ENCODE peak calls at places on chromosomes 13 and 19, in five cellular contexts. E, Z, B, Y and K are unnamed samples.

GRCh38 chr13:32409561-32410440 is 18.1 kb downstream of the N4BP2L1 start:
- DNase-seq in B (peak), Y (no peak), Z (no peak), E (no peak), K (no peak)

GRCh38 chr13:97223711-97224461 is 1.8 kb downstream of the MBNL2 start:
- DNase-seq in E (peak), Y (no peak), B (peak), Z (peak), K (no peak)

GRCh38 chr13:30744056-30744684 is 8.8 kb downstream of the ALOX5AP start:
- DNase-seq in B (no peak), Z (peak), Y (peak), E (no peak), K (no peak)

GRCh38 chr13:21767032-21767431 is 96.2 kb downstream of the FGF9 start:
- DNase-seq in Z (no peak), Y (no peak), B (no peak), E (no peak), K (no peak)

GRCh38 chr13:29081036-29081435 is 260.9 kb downstream of the MTUS2 start:
- DNase-seq in B (no peak), Y (peak), Z (no peak), E (no peak), K (no peak)

GRCh38 chr13:31213681-31214289 is 14.0 kb downstream of the B3GLCT start:
- DNase-seq in Y (no peak), Z (no peak), E (no peak), B (no peak), K (no peak)

GRCh38 chr19:52946322-52947310 is 16.1 kb downstream of the ZNF816 start:
- DNase-seq in B (peak), Y (no peak), E (peak), Z (no peak), K (peak)

GRCh38 chr13:30997697-30998547 is 65.5 kb downstream of the TEX26 start:
- DNase-seq in B (no peak), Y (no peak), E (no peak), Z (no peak), K (peak)

GRCh38 chr13:113322043-113322461 is 25.0 kb downstream of the LAMP1 start:
- DNase-seq in B (no peak), E (no peak), Z (no peak), Y (no peak), K (no peak)

GRCh38 chr13:51858433-51859247 is 3.1 kb upstream of the CCDC70 start:
- DNase-seq in Y (no peak), Z (peak), E (no peak), B (no peak), K (no peak)

GRCh38 chr13:114249062-114249461 is 14.4 kb downstream of the CDC16 start:
- DNase-seq in Y (no peak), E (no peak), Z (no peak), B (peak), K (no peak)

GRCh38 chr13:66076417-66076816 is 1153.7 kb downstream of the PCDH9 start:
- DNase-seq in E (no peak), B (no peak), Y (no peak), Z (no peak), K (no peak)

GRCh38 chr13:42485272-42485671 is 88.7 kb upstream of the TNFSF11 start:
- DNase-seq in Y (no peak), B (no peak), E (no peak), Z (no peak), K (no peak)

GRCh38 chr13:102309110-102309509 is 92.7 kb downstream of the FGF14 start:
- DNase-seq in B (no peak), Y (no peak), Z (no peak), E (no peak), K (no peak)

GRCh38 chr13:100694722-100695644 is 20.4 kb upstream of the TMTC4 start:
- DNase-seq in Y (no peak), B (peak), E (peak), Z (peak), K (peak)

GRCh38 chr19:2274937-2275535 is 6.9 kb downstream of the PEAK3 start:
- DNase-seq in Y (no peak), E (peak), B (peak), Z (peak), K (peak)

GRCh38 chr13:110326263-110326904 is 19.3 kb downstream of the COL4A2 start:
- DNase-seq in B (no peak), Y (no peak), Z (no peak), E (no peak), K (no peak)

GRCh38 chr19:29542776-29543175 is 17.0 kb downstream of the VSTM2B start:
- DNase-seq in B (no peak), Y (no peak), Z (no peak), E (no peak), K (no peak)

GRCh38 chr19:2491130-2491801 is 15.3 kb downstream of the GADD45B start:
- DNase-seq in E (no peak), Z (no peak), B (no peak), Y (no peak), K (no peak)

GRCh38 chr13:29908917-29909755 is 58.7 kb upstream of the UBL3 start:
- DNase-seq in Z (no peak), Y (no peak), E (no peak), B (no peak), K (no peak)

GRCh38 chr19:17832443-17833208 is 11.3 kb upstream of the INSL3 start:
- DNase-seq in E (no peak), Y (no peak), Z (no peak), B (no peak), K (no peak)

GRCh38 chr13:112346173-112346898 is 29.8 kb upstream of the SPACA7 start:
- DNase-seq in Y (no peak), E (no peak), B (peak), Z (no peak), K (no peak)

GRCh38 chr19:19388568-19389555 is 16.6 kb upstream of the GATAD2A start:
- DNase-seq in B (no peak), Z (peak), Y (no peak), E (no peak), K (no peak)

GRCh38 chr13:113393226-113393571 is 29.3 kb upstream of the GRTP1 start:
- DNase-seq in E (no peak), Z (no peak), Y (no peak), B (no peak), K (no peak)

GRCh38 chr13:22499919-22500318 is 680.9 kb upstream of the SGCG start:
- DNase-seq in B (no peak), Z (no peak), Y (no peak), E (no peak), K (no peak)

GRCh38 chr13:75258159-75258782 is 223.7 kb downstream of the TBC1D4 start:
- DNase-seq in Z (peak), E (no peak), B (no peak), Y (no peak), K (peak)

GRCh38 chr13:80473695-80474094 is 132.8 kb upstream of the SPRY2 start:
- DNase-seq in E (no peak), B (no peak), Y (no peak), Z (peak), K (no peak)

GRCh38 chr13:98143601-98144500 is 957 bp downstream of the FARP1 start:
- DNase-seq in E (no peak), Y (no peak), Z (no peak), B (no peak), K (peak)

GRCh38 chr13:65063753-65064152 is 2166.4 kb downstream of the PCDH9 start:
- DNase-seq in E (no peak), Y (no peak), Z (no peak), B (no peak), K (no peak)

GRCh38 chr13:95463516-95463915 is 89.0 kb upstream of the CLDN10 start:
- DNase-seq in E (no peak), B (no peak), Z (no peak), Y (no peak), K (no peak)

GRCh38 chr19:29367701-29368306 is 154.9 kb upstream of the UQCRFS1 start:
- DNase-seq in Y (no peak), B (peak), E (peak), Z (no peak), K (no peak)

GRCh38 chr13:24625870-24626419 is 54.3 kb upstream of the ATP12A start:
- DNase-seq in E (no peak), Y (no peak), Z (no peak), B (no peak), K (no peak)

GRCh38 chr13:40375522-40376171 is 290.8 kb downstream of the FOXO1 start:
- DNase-seq in E (no peak), Y (no peak), B (peak), Z (no peak), K (peak)

GRCh38 chr19:27925202-27925601 is 1287.7 kb downstream of the UQCRFS1 start:
- DNase-seq in E (no peak), B (no peak), Z (no peak), Y (no peak), K (no peak)
- TF ChIP-seq GABPA in E (no peak), B (no peak), Z (no peak), Y (no peak), K (no peak)

GRCh38 chr19:10568444-10568825 is 344 bp downstream of the CDKN2D start:
- DNase-seq in E (no peak), Y (no peak), Z (no peak), B (peak), K (no peak)

GRCh38 chr19:10566408-10566657 is 523 bp upstream of the KRI1 start:
- DNase-seq in B (no peak), E (no peak), Z (no peak), Y (no peak), K (no peak)

GRCh38 chr19:10568826-10569651 is at the start of gene CDKN2D:
- DNase-seq in Z (peak), Y (peak), E (peak), B (peak), K (peak)

GRCh38 chr19:10566658-10567410 is 1.0 kb upstream of the KRI1 start:
- DNase-seq in Z (no peak), Y (peak), E (no peak), B (no peak), K (no peak)

GRCh38 chr19:10567696-10568443 is 909 bp downstream of the CDKN2D start:
- DNase-seq in Y (no peak), B (no peak), E (no peak), Z (no peak), K (no peak)
- TF ChIP-seq MAX in Y (no peak), B (no peak), E (no peak), Z (no peak), K (no peak)

DNA sequence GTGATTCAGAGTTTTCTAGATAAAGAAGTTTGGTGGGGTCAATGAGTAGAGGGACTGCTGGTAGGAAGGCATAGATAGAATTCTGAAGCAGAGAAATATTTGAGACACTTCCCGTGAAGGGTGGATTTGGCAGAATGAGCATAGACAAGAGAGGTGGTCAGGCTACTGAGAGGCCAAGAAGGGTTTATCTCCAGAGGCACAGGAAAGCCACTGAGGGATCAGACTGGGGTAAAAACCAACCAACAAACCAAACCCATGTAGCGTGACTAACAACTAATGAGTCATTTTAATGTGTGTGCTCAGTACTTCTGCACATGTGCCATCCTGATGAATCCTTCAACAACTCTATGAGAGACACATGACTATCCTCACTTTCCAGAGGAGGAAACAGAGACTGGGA is 60.0 kb upstream of the SERP2 start:
- DNase-seq in E (no peak), B (no peak), Z (no peak), Y (no peak), K (no peak)
- TF ChIP-seq GABPA in E (no peak), B (no peak), Z (no peak), Y (no peak), K (no peak)

GRCh38 chr13:44403720-44404063 is 30.1 kb downstream of the SERP2 start:
- DNase-seq in E (no peak), Y (no peak), Z (no peak), B (no peak), K (no peak)
- TF ChIP-seq MAX in E (no peak), Y (no peak), Z (no peak), B (no peak), K (no peak)

GRCh38 chr13:39297664-39298171 is 259.5 kb downstream of the NHLRC3 start:
- DNase-seq in B (no peak), E (no peak), Z (no peak), Y (no peak), K (no peak)

GRCh38 chr13:39297023-39297422 is 258.8 kb downstream of the NHLRC3 start:
- DNase-seq in Z (no peak), Y (no peak), E (no peak), B (no peak), K (no peak)

GRCh38 chr13:39306639-39307589 is 268.7 kb downstream of the NHLRC3 start:
- DNase-seq in B (no peak), E (no peak), Y (peak), Z (no peak), K (no peak)

GRCh38 chr13:39302855-39303254 is 264.6 kb downstream of the NHLRC3 start:
- DNase-seq in E (no peak), Z (no peak), Y (no peak), B (no peak), K (no peak)
- TF ChIP-seq GABPA in E (no peak), Z (no peak), Y (no peak), B (no peak), K (no peak)